ENCODE peak calls at places on chromosomes 3 and 15, in ten cellular contexts. One of them, this sample, is unnamed.
A peak's percentile ranks its signal among the peaks of the same experiment; 100 is the strongest.

GRCh38 chr3:46496745-46497555 is 826 bp upstream of the RTP3 start:
- DNase-seq in M059J: peak; percentile 67
- DNase-seq in cerebellar cortex: peak; percentile 21
- DNase-seq in activated CD8-positive, alpha-beta T cell treated with anti-CD3 and anti-CD28 coated beads for 36 hours: peak; percentile 76
- DNase-seq in stimulated activated CD8-positive, alpha-beta memory T cell treated with anti-CD3 and anti-CD28 coated beads, Interleukin-4, amount 100 ng/mL, for 4 hours: no peak
- DNase-seq in pancreas: no peak
- DNase-seq in activated CD4-positive, alpha-beta T cell treated with anti-CD3 and anti-CD28 coated beads, Interleukin-2, amount 50 U/mL, for 1 hour: peak; percentile 63
- DNase-seq in NCI-H1105: no peak
- DNase-seq in non-pigmented ciliary epithelial cell: no peak
- DNase-seq in amniotic stem cell: no peak
- DNase-seq in this sample: no peak

GRCh38 chr3:134313839-134314587 is 60.2 kb downstream of the AMOTL2 start:
- DNase-seq in M059J: peak; percentile 50
- DNase-seq in cerebellar cortex: no peak
- DNase-seq in activated CD8-positive, alpha-beta T cell treated with anti-CD3 and anti-CD28 coated beads for 36 hours: no peak
- DNase-seq in stimulated activated CD8-positive, alpha-beta memory T cell treated with anti-CD3 and anti-CD28 coated beads, Interleukin-4, amount 100 ng/mL, for 4 hours: no peak
- DNase-seq in pancreas: no peak
- DNase-seq in activated CD4-positive, alpha-beta T cell treated with anti-CD3 and anti-CD28 coated beads, Interleukin-2, amount 50 U/mL, for 1 hour: no peak
- DNase-seq in NCI-H1105: no peak
- DNase-seq in non-pigmented ciliary epithelial cell: no peak
- DNase-seq in amniotic stem cell: no peak
- DNase-seq in this sample: no peak

GRCh38 chr15:72785452-72786243 is 2.1 kb upstream of the ADPGK start:
- DNase-seq in M059J: peak; percentile 26
- DNase-seq in cerebellar cortex: no peak
- DNase-seq in activated CD8-positive, alpha-beta T cell treated with anti-CD3 and anti-CD28 coated beads for 36 hours: peak; percentile 81
- DNase-seq in stimulated activated CD8-positive, alpha-beta memory T cell treated with anti-CD3 and anti-CD28 coated beads, Interleukin-4, amount 100 ng/mL, for 4 hours: no peak
- DNase-seq in pancreas: no peak
- DNase-seq in activated CD4-positive, alpha-beta T cell treated with anti-CD3 and anti-CD28 coated beads, Interleukin-2, amount 50 U/mL, for 1 hour: peak; percentile 41
- DNase-seq in NCI-H1105: no peak
- DNase-seq in non-pigmented ciliary epithelial cell: peak; percentile 28
- DNase-seq in amniotic stem cell: no peak
- DNase-seq in this sample: no peak

GRCh38 chr3:37163262-37164020 is 10.9 kb downstream of the LRRFIP2 start:
- DNase-seq in M059J: peak; percentile 38
- DNase-seq in cerebellar cortex: no peak
- DNase-seq in activated CD8-positive, alpha-beta T cell treated with anti-CD3 and anti-CD28 coated beads for 36 hours: peak; percentile 67
- DNase-seq in stimulated activated CD8-positive, alpha-beta memory T cell treated with anti-CD3 and anti-CD28 coated beads, Interleukin-4, amount 100 ng/mL, for 4 hours: no peak
- DNase-seq in pancreas: no peak
- DNase-seq in activated CD4-positive, alpha-beta T cell treated with anti-CD3 and anti-CD28 coated beads, Interleukin-2, amount 50 U/mL, for 1 hour: no peak
- DNase-seq in NCI-H1105: no peak
- DNase-seq in non-pigmented ciliary epithelial cell: no peak
- DNase-seq in amniotic stem cell: no peak
- DNase-seq in this sample: peak; percentile 72

GRCh38 chr3:129507181-129507831 is 21.1 kb upstream of the RHO start:
- DNase-seq in M059J: no peak
- DNase-seq in cerebellar cortex: peak; percentile 76
- DNase-seq in activated CD8-positive, alpha-beta T cell treated with anti-CD3 and anti-CD28 coated beads for 36 hours: no peak
- DNase-seq in stimulated activated CD8-positive, alpha-beta memory T cell treated with anti-CD3 and anti-CD28 coated beads, Interleukin-4, amount 100 ng/mL, for 4 hours: no peak
- DNase-seq in pancreas: no peak
- DNase-seq in activated CD4-positive, alpha-beta T cell treated with anti-CD3 and anti-CD28 coated beads, Interleukin-2, amount 50 U/mL, for 1 hour: no peak
- DNase-seq in NCI-H1105: no peak
- DNase-seq in non-pigmented ciliary epithelial cell: no peak
- DNase-seq in amniotic stem cell: no peak
- DNase-seq in this sample: no peak

GRCh38 chr15:67253103-67253502 is 1.4 kb downstream of the AAGAB start:
- DNase-seq in M059J: no peak
- DNase-seq in cerebellar cortex: no peak
- DNase-seq in activated CD8-positive, alpha-beta T cell treated with anti-CD3 and anti-CD28 coated beads for 36 hours: no peak
- DNase-seq in stimulated activated CD8-positive, alpha-beta memory T cell treated with anti-CD3 and anti-CD28 coated beads, Interleukin-4, amount 100 ng/mL, for 4 hours: no peak
- DNase-seq in pancreas: no peak
- DNase-seq in activated CD4-positive, alpha-beta T cell treated with anti-CD3 and anti-CD28 coated beads, Interleukin-2, amount 50 U/mL, for 1 hour: no peak
- DNase-seq in NCI-H1105: no peak
- DNase-seq in non-pigmented ciliary epithelial cell: no peak
- DNase-seq in amniotic stem cell: no peak
- DNase-seq in this sample: no peak

GRCh38 chr3:37138816-37139215 is 35.6 kb downstream of the LRRFIP2 start:
- DNase-seq in M059J: peak; percentile 70
- DNase-seq in cerebellar cortex: no peak
- DNase-seq in activated CD8-positive, alpha-beta T cell treated with anti-CD3 and anti-CD28 coated beads for 36 hours: no peak
- DNase-seq in stimulated activated CD8-positive, alpha-beta memory T cell treated with anti-CD3 and anti-CD28 coated beads, Interleukin-4, amount 100 ng/mL, for 4 hours: no peak
- DNase-seq in pancreas: no peak
- DNase-seq in activated CD4-positive, alpha-beta T cell treated with anti-CD3 and anti-CD28 coated beads, Interleukin-2, amount 50 U/mL, for 1 hour: no peak
- DNase-seq in NCI-H1105: no peak
- DNase-seq in non-pigmented ciliary epithelial cell: no peak
- DNase-seq in amniotic stem cell: no peak
- DNase-seq in this sample: no peak

GRCh38 chr15:21261396-21261964 is 178.8 kb downstream of the POTEB3 start:
- DNase-seq in M059J: no peak
- DNase-seq in cerebellar cortex: peak; percentile 0
- DNase-seq in activated CD8-positive, alpha-beta T cell treated with anti-CD3 and anti-CD28 coated beads for 36 hours: no peak
- DNase-seq in stimulated activated CD8-positive, alpha-beta memory T cell treated with anti-CD3 and anti-CD28 coated beads, Interleukin-4, amount 100 ng/mL, for 4 hours: no peak
- DNase-seq in pancreas: peak; percentile 41
- DNase-seq in activated CD4-positive, alpha-beta T cell treated with anti-CD3 and anti-CD28 coated beads, Interleukin-2, amount 50 U/mL, for 1 hour: no peak
- DNase-seq in NCI-H1105: no peak
- DNase-seq in non-pigmented ciliary epithelial cell: no peak
- DNase-seq in amniotic stem cell: no peak
- DNase-seq in this sample: no peak

GRCh38 chr3:110459021-110459420 is 612.6 kb upstream of the NECTIN3 start:
- DNase-seq in M059J: peak; percentile 34
- DNase-seq in cerebellar cortex: no peak
- DNase-seq in activated CD8-positive, alpha-beta T cell treated with anti-CD3 and anti-CD28 coated beads for 36 hours: no peak
- DNase-seq in stimulated activated CD8-positive, alpha-beta memory T cell treated with anti-CD3 and anti-CD28 coated beads, Interleukin-4, amount 100 ng/mL, for 4 hours: no peak
- DNase-seq in pancreas: no peak
- DNase-seq in activated CD4-positive, alpha-beta T cell treated with anti-CD3 and anti-CD28 coated beads, Interleukin-2, amount 50 U/mL, for 1 hour: no peak
- DNase-seq in NCI-H1105: no peak
- DNase-seq in non-pigmented ciliary epithelial cell: no peak
- DNase-seq in amniotic stem cell: no peak
- DNase-seq in this sample: peak; percentile 36

GRCh38 chr3:126259411-126260391 is 79.3 kb upstream of the ALDH1L1 start:
- DNase-seq in M059J: no peak
- DNase-seq in cerebellar cortex: peak; percentile 49
- DNase-seq in activated CD8-positive, alpha-beta T cell treated with anti-CD3 and anti-CD28 coated beads for 36 hours: peak; percentile 31
- DNase-seq in stimulated activated CD8-positive, alpha-beta memory T cell treated with anti-CD3 and anti-CD28 coated beads, Interleukin-4, amount 100 ng/mL, for 4 hours: no peak
- DNase-seq in pancreas: peak; percentile 76
- DNase-seq in activated CD4-positive, alpha-beta T cell treated with anti-CD3 and anti-CD28 coated beads, Interleukin-2, amount 50 U/mL, for 1 hour: no peak
- DNase-seq in NCI-H1105: peak; percentile 17
- DNase-seq in non-pigmented ciliary epithelial cell: no peak
- DNase-seq in amniotic stem cell: no peak
- DNase-seq in this sample: no peak

GRCh38 chr3:69116897-69117296 is 5.5 kb downstream of the LMOD3 start:
- DNase-seq in M059J: no peak
- DNase-seq in cerebellar cortex: no peak
- DNase-seq in activated CD8-positive, alpha-beta T cell treated with anti-CD3 and anti-CD28 coated beads for 36 hours: no peak
- DNase-seq in stimulated activated CD8-positive, alpha-beta memory T cell treated with anti-CD3 and anti-CD28 coated beads, Interleukin-4, amount 100 ng/mL, for 4 hours: no peak
- DNase-seq in pancreas: no peak
- DNase-seq in activated CD4-positive, alpha-beta T cell treated with anti-CD3 and anti-CD28 coated beads, Interleukin-2, amount 50 U/mL, for 1 hour: no peak
- DNase-seq in NCI-H1105: peak; percentile 47
- DNase-seq in non-pigmented ciliary epithelial cell: no peak
- DNase-seq in amniotic stem cell: no peak
- DNase-seq in this sample: no peak

GRCh38 chr3:45024601-45025262 is 1.4 kb upstream of the CLEC3B start:
- DNase-seq in M059J: no peak
- DNase-seq in cerebellar cortex: peak; percentile 86
- DNase-seq in activated CD8-positive, alpha-beta T cell treated with anti-CD3 and anti-CD28 coated beads for 36 hours: no peak
- DNase-seq in stimulated activated CD8-positive, alpha-beta memory T cell treated with anti-CD3 and anti-CD28 coated beads, Interleukin-4, amount 100 ng/mL, for 4 hours: no peak
- DNase-seq in pancreas: no peak
- DNase-seq in activated CD4-positive, alpha-beta T cell treated with anti-CD3 and anti-CD28 coated beads, Interleukin-2, amount 50 U/mL, for 1 hour: no peak
- DNase-seq in NCI-H1105: no peak
- DNase-seq in non-pigmented ciliary epithelial cell: no peak
- DNase-seq in amniotic stem cell: no peak
- DNase-seq in this sample: no peak

GRCh38 chr15:67998599-67999122 is 55.5 kb upstream of the PIAS1 start:
- DNase-seq in M059J: peak; percentile 67
- DNase-seq in cerebellar cortex: peak; percentile 28
- DNase-seq in activated CD8-positive, alpha-beta T cell treated with anti-CD3 and anti-CD28 coated beads for 36 hours: no peak
- DNase-seq in stimulated activated CD8-positive, alpha-beta memory T cell treated with anti-CD3 and anti-CD28 coated beads, Interleukin-4, amount 100 ng/mL, for 4 hours: no peak
- DNase-seq in pancreas: peak; percentile 49
- DNase-seq in activated CD4-positive, alpha-beta T cell treated with anti-CD3 and anti-CD28 coated beads, Interleukin-2, amount 50 U/mL, for 1 hour: no peak
- DNase-seq in NCI-H1105: peak; percentile 26
- DNase-seq in non-pigmented ciliary epithelial cell: peak; percentile 45
- DNase-seq in amniotic stem cell: peak; percentile 52
- DNase-seq in this sample: peak; percentile 60

GRCh38 chr15:96294766-96295165 is 35.7 kb upstream of the NR2F2 start:
- DNase-seq in M059J: no peak
- DNase-seq in cerebellar cortex: no peak
- DNase-seq in activated CD8-positive, alpha-beta T cell treated with anti-CD3 and anti-CD28 coated beads for 36 hours: no peak
- DNase-seq in stimulated activated CD8-positive, alpha-beta memory T cell treated with anti-CD3 and anti-CD28 coated beads, Interleukin-4, amount 100 ng/mL, for 4 hours: no peak
- DNase-seq in pancreas: no peak
- DNase-seq in activated CD4-positive, alpha-beta T cell treated with anti-CD3 and anti-CD28 coated beads, Interleukin-2, amount 50 U/mL, for 1 hour: no peak
- DNase-seq in NCI-H1105: no peak
- DNase-seq in non-pigmented ciliary epithelial cell: no peak
- DNase-seq in amniotic stem cell: no peak
- DNase-seq in this sample: no peak

GRCh38 chr3:34132069-34132677 is 333.7 kb downstream of the PDCD6IP start:
- DNase-seq in M059J: no peak
- DNase-seq in cerebellar cortex: peak; percentile 87
- DNase-seq in activated CD8-positive, alpha-beta T cell treated with anti-CD3 and anti-CD28 coated beads for 36 hours: no peak
- DNase-seq in stimulated activated CD8-positive, alpha-beta memory T cell treated with anti-CD3 and anti-CD28 coated beads, Interleukin-4, amount 100 ng/mL, for 4 hours: no peak
- DNase-seq in pancreas: no peak
- DNase-seq in activated CD4-positive, alpha-beta T cell treated with anti-CD3 and anti-CD28 coated beads, Interleukin-2, amount 50 U/mL, for 1 hour: no peak
- DNase-seq in NCI-H1105: no peak
- DNase-seq in non-pigmented ciliary epithelial cell: no peak
- DNase-seq in amniotic stem cell: no peak
- DNase-seq in this sample: no peak

GRCh38 chr15:27095809-27096580 is 125.0 kb downstream of the GABRG3 start:
- DNase-seq in M059J: no peak
- DNase-seq in cerebellar cortex: peak; percentile 34
- DNase-seq in activated CD8-positive, alpha-beta T cell treated with anti-CD3 and anti-CD28 coated beads for 36 hours: no peak
- DNase-seq in stimulated activated CD8-positive, alpha-beta memory T cell treated with anti-CD3 and anti-CD28 coated beads, Interleukin-4, amount 100 ng/mL, for 4 hours: no peak
- DNase-seq in pancreas: no peak
- DNase-seq in activated CD4-positive, alpha-beta T cell treated with anti-CD3 and anti-CD28 coated beads, Interleukin-2, amount 50 U/mL, for 1 hour: no peak
- DNase-seq in NCI-H1105: no peak
- DNase-seq in non-pigmented ciliary epithelial cell: no peak
- DNase-seq in amniotic stem cell: no peak
- DNase-seq in this sample: no peak

GRCh38 chr15:40543082-40543481 is 21.8 kb downstream of the CCDC32 start:
- DNase-seq in M059J: peak; percentile 12
- DNase-seq in cerebellar cortex: no peak
- DNase-seq in activated CD8-positive, alpha-beta T cell treated with anti-CD3 and anti-CD28 coated beads for 36 hours: no peak
- DNase-seq in stimulated activated CD8-positive, alpha-beta memory T cell treated with anti-CD3 and anti-CD28 coated beads, Interleukin-4, amount 100 ng/mL, for 4 hours: no peak
- DNase-seq in pancreas: no peak
- DNase-seq in activated CD4-positive, alpha-beta T cell treated with anti-CD3 and anti-CD28 coated beads, Interleukin-2, amount 50 U/mL, for 1 hour: no peak
- DNase-seq in NCI-H1105: no peak
- DNase-seq in non-pigmented ciliary epithelial cell: no peak
- DNase-seq in amniotic stem cell: no peak
- DNase-seq in this sample: no peak

GRCh38 chr3:23073721-23074300 is 129.3 kb upstream of the UBE2E2 start:
- DNase-seq in M059J: no peak
- DNase-seq in cerebellar cortex: no peak
- DNase-seq in activated CD8-positive, alpha-beta T cell treated with anti-CD3 and anti-CD28 coated beads for 36 hours: no peak
- DNase-seq in stimulated activated CD8-positive, alpha-beta memory T cell treated with anti-CD3 and anti-CD28 coated beads, Interleukin-4, amount 100 ng/mL, for 4 hours: no peak
- DNase-seq in pancreas: no peak
- DNase-seq in activated CD4-positive, alpha-beta T cell treated with anti-CD3 and anti-CD28 coated beads, Interleukin-2, amount 50 U/mL, for 1 hour: no peak
- DNase-seq in NCI-H1105: no peak
- DNase-seq in non-pigmented ciliary epithelial cell: no peak
- DNase-seq in amniotic stem cell: no peak
- DNase-seq in this sample: no peak

GRCh38 chr3:37287776-37288175 is 113.4 kb upstream of the LRRFIP2 start:
- DNase-seq in M059J: peak; percentile 56
- DNase-seq in cerebellar cortex: no peak
- DNase-seq in activated CD8-positive, alpha-beta T cell treated with anti-CD3 and anti-CD28 coated beads for 36 hours: peak; percentile 27
- DNase-seq in stimulated activated CD8-positive, alpha-beta memory T cell treated with anti-CD3 and anti-CD28 coated beads, Interleukin-4, amount 100 ng/mL, for 4 hours: no peak
- DNase-seq in pancreas: no peak
- DNase-seq in activated CD4-positive, alpha-beta T cell treated with anti-CD3 and anti-CD28 coated beads, Interleukin-2, amount 50 U/mL, for 1 hour: no peak
- DNase-seq in NCI-H1105: no peak
- DNase-seq in non-pigmented ciliary epithelial cell: no peak
- DNase-seq in amniotic stem cell: no peak
- DNase-seq in this sample: no peak

GRCh38 chr3:167110906-167111305 is 269.2 kb downstream of the ZBBX start:
- DNase-seq in M059J: peak; percentile 70
- DNase-seq in cerebellar cortex: no peak
- DNase-seq in activated CD8-positive, alpha-beta T cell treated with anti-CD3 and anti-CD28 coated beads for 36 hours: no peak
- DNase-seq in stimulated activated CD8-positive, alpha-beta memory T cell treated with anti-CD3 and anti-CD28 coated beads, Interleukin-4, amount 100 ng/mL, for 4 hours: no peak
- DNase-seq in pancreas: no peak
- DNase-seq in activated CD4-positive, alpha-beta T cell treated with anti-CD3 and anti-CD28 coated beads, Interleukin-2, amount 50 U/mL, for 1 hour: no peak
- DNase-seq in NCI-H1105: no peak
- DNase-seq in non-pigmented ciliary epithelial cell: peak; percentile 8
- DNase-seq in amniotic stem cell: no peak
- DNase-seq in this sample: no peak

GRCh38 chr15:56824174-56824573 is 90.9 kb upstream of the ZNF280D start:
- DNase-seq in M059J: peak; percentile 15
- DNase-seq in cerebellar cortex: no peak
- DNase-seq in activated CD8-positive, alpha-beta T cell treated with anti-CD3 and anti-CD28 coated beads for 36 hours: no peak
- DNase-seq in stimulated activated CD8-positive, alpha-beta memory T cell treated with anti-CD3 and anti-CD28 coated beads, Interleukin-4, amount 100 ng/mL, for 4 hours: no peak
- DNase-seq in pancreas: no peak
- DNase-seq in activated CD4-positive, alpha-beta T cell treated with anti-CD3 and anti-CD28 coated beads, Interleukin-2, amount 50 U/mL, for 1 hour: no peak
- DNase-seq in NCI-H1105: no peak
- DNase-seq in non-pigmented ciliary epithelial cell: no peak
- DNase-seq in amniotic stem cell: no peak
- DNase-seq in this sample: no peak

GRCh38 chr3:159169828-159170227 is 368.0 kb downstream of the MFSD1 start:
- DNase-seq in M059J: peak; percentile 88
- DNase-seq in cerebellar cortex: no peak
- DNase-seq in activated CD8-positive, alpha-beta T cell treated with anti-CD3 and anti-CD28 coated beads for 36 hours: no peak
- DNase-seq in stimulated activated CD8-positive, alpha-beta memory T cell treated with anti-CD3 and anti-CD28 coated beads, Interleukin-4, amount 100 ng/mL, for 4 hours: no peak
- DNase-seq in pancreas: no peak
- DNase-seq in activated CD4-positive, alpha-beta T cell treated with anti-CD3 and anti-CD28 coated beads, Interleukin-2, amount 50 U/mL, for 1 hour: no peak
- DNase-seq in NCI-H1105: no peak
- DNase-seq in non-pigmented ciliary epithelial cell: peak; percentile 86
- DNase-seq in amniotic stem cell: peak; percentile 23
- DNase-seq in this sample: no peak